ENCODE peak calls at places on chromosomes 4 and X, in nine cellular contexts. B is stromal cell of bone marrow; F is WERI-Rb-1; K is T-helper 17 cell; Y is adrenal gland; P is activated CD4-positive, alpha-beta T cell treated with anti-CD3 and anti-CD28 coated beads for 4 hours; Z is NCI-H2171 treated with DMSO at 0.1 percent for 48 hours; J is mucosa of descending colon; E is stimulated activated CD8-positive, alpha-beta memory T cell treated with anti-CD3 and anti-CD28 coated beads, Interleukin-15, amount 100 ng/mL, for 48 hours. S is an unnamed sample.

GRCh38 chr4:185920171-185920570 is 108.2 kb upstream of the SORBS2 start:
- DNase-seq in B (no peak), F (no peak), K (no peak), Y (no peak), P (no peak), Z (no peak), J (no peak), E (no peak), S (no peak)

GRCh38 chr4:26861434-26862186 is 969 bp downstream of the STIM2 start:
- DNase-seq in B (peak; percentile 45), F (peak; percentile 72), K (peak; percentile 67), Y (peak; percentile 75), P (peak; percentile 74), Z (peak; percentile 72), J (peak; percentile 89), E (peak; percentile 62), S (peak; percentile 21)

GRCh38 chrX:133923113-133923512 is 62.3 kb downstream of the GPC3 start:
- DNase-seq in B (no peak), F (no peak), K (no peak), Y (no peak), P (peak; percentile 5), Z (no peak), J (no peak), E (no peak), S (no peak)

GRCh38 chr4:122652379-122652778 is 31.5 kb upstream of the IL21 start:
- DNase-seq in B (peak; percentile 57), F (peak; percentile 23), K (no peak), Y (peak; percentile 39), P (peak; percentile 59), Z (no peak), J (no peak), E (no peak), S (peak; percentile 19)

GRCh38 chr4:106816501-106816900 is 219.6 kb downstream of the DKK2 start:
- DNase-seq in B (no peak), F (no peak), K (no peak), Y (no peak), P (no peak), Z (no peak), J (no peak), E (no peak), S (peak; percentile 16)

GRCh38 chrX:22041931-22042530 is 9.9 kb downstream of the PHEX start:
- DNase-seq in B (no peak), F (no peak), K (no peak), Y (no peak), P (no peak), Z (peak; percentile 47), J (no peak), E (no peak), S (no peak)

GRCh38 chr4:3415471-3416141 is 26.2 kb upstream of the HGFAC start:
- DNase-seq in B (no peak), F (peak; percentile 7), K (no peak), Y (peak; percentile 5), P (no peak), Z (no peak), J (peak; percentile 34), E (no peak), S (no peak)

GRCh38 chrX:122238801-122239200 is 945.3 kb upstream of the GRIA3 start:
- DNase-seq in B (no peak), F (no peak), K (no peak), Y (peak; percentile 14), P (no peak), Z (no peak), J (no peak), E (no peak), S (no peak)

GRCh38 chr4:825969-826330 is at the start of gene CPLX1:
- DNase-seq in B (no peak), F (peak; percentile 77), K (no peak), Y (peak; percentile 74), P (no peak), Z (no peak), J (peak; percentile 46), E (no peak), S (no peak)

GRCh38 chrX:108362026-108362425 is 76.2 kb downstream of the COL4A6 start:
- DNase-seq in B (no peak), F (no peak), K (no peak), Y (no peak), P (no peak), Z (no peak), J (no peak), E (no peak), S (no peak)

GRCh38 chrX:126575911-126576310 is 23.3 kb upstream of the DCAF12L1 start:
- DNase-seq in B (no peak), F (no peak), K (no peak), Y (no peak), P (no peak), Z (no peak), J (no peak), E (no peak), S (no peak)

GRCh38 chr4:148790691-148791090 is 348.5 kb upstream of the NR3C2 start:
- DNase-seq in B (no peak), F (no peak), K (no peak), Y (no peak), P (no peak), Z (no peak), J (no peak), E (no peak), S (no peak)

GRCh38 chr4:39855909-39856512 is 121.7 kb downstream of the PDS5A start:
- DNase-seq in B (no peak), F (no peak), K (no peak), Y (no peak), P (no peak), Z (no peak), J (no peak), E (no peak), S (no peak)

GRCh38 chrX:53481093-53481492 is 46.9 kb upstream of the HSD17B10 start:
- DNase-seq in B (no peak), F (peak; percentile 44), K (no peak), Y (no peak), P (no peak), Z (no peak), J (no peak), E (no peak), S (no peak)

GRCh38 chr4:37561803-37562207 is 124.4 kb downstream of the RELL1 start:
- DNase-seq in B (no peak), F (no peak), K (no peak), Y (no peak), P (no peak), Z (no peak), J (no peak), E (no peak), S (no peak)

GRCh38 chr4:4334798-4335520 is 44.9 kb downstream of the ZBTB49 start:
- DNase-seq in B (peak; percentile 11), F (peak; percentile 71), K (peak; percentile 59), Y (peak; percentile 70), P (peak; percentile 75), Z (peak; percentile 38), J (peak; percentile 67), E (peak; percentile 56), S (no peak)

GRCh38 chr4:2060578-2061207 is 1.6 kb downstream of the NAT8L start:
- DNase-seq in B (no peak), F (no peak), K (no peak), Y (no peak), P (no peak), Z (no peak), J (peak; percentile 35), E (no peak), S (no peak)

GRCh38 chrX:95889279-95889678 is 795.4 kb upstream of the DIAPH2 start:
- DNase-seq in B (no peak), F (no peak), K (no peak), Y (no peak), P (no peak), Z (no peak), J (no peak), E (no peak), S (no peak)

GRCh38 chr4:106314960-106315359 is 1.0 kb downstream of the TBCK start:
- DNase-seq in B (no peak), F (no peak), K (no peak), Y (no peak), P (no peak), Z (no peak), J (no peak), E (no peak), S (no peak)

GRCh38 chr4:7199771-7200441 is 7.6 kb downstream of the SORCS2 start:
- DNase-seq in B (no peak), F (no peak), K (no peak), Y (no peak), P (no peak), Z (no peak), J (peak; percentile 34), E (no peak), S (no peak)

GRCh38 chr4:3215256-3215655 is 33.7 kb upstream of the MSANTD1 start:
- DNase-seq in B (no peak), F (no peak), K (no peak), Y (no peak), P (no peak), Z (no peak), J (no peak), E (no peak), S (no peak)

GRCh38 chr4:106497271-106497670 is 128.7 kb upstream of the GIMD1 start:
- DNase-seq in B (no peak), F (no peak), K (no peak), Y (no peak), P (no peak), Z (no peak), J (no peak), E (no peak), S (no peak)

GRCh38 chr4:111512081-111512774 is 633.0 kb upstream of the FAM241A start:
- DNase-seq in B (peak; percentile 73), F (no peak), K (no peak), Y (no peak), P (no peak), Z (no peak), J (no peak), E (no peak), S (peak; percentile 91)

GRCh38 chr4:79613269-79613995 is 205.4 kb upstream of the GK2 start:
- DNase-seq in B (no peak), F (no peak), K (no peak), Y (no peak), P (no peak), Z (no peak), J (no peak), E (no peak), S (no peak)

GRCh38 chrX:110316351-110317078 is 1.4 kb downstream of the AMMECR1 start:
- DNase-seq in B (no peak), F (no peak), K (no peak), Y (no peak), P (no peak), Z (peak; percentile 26), J (no peak), E (no peak), S (no peak)

GRCh38 chrX:46582964-46583363 is 9.4 kb downstream of the CHST7 start:
- DNase-seq in B (peak; percentile 65), F (no peak), K (no peak), Y (no peak), P (no peak), Z (no peak), J (no peak), E (no peak), S (peak; percentile 48)

GRCh38 chr4:24778427-24779225 is 16.7 kb upstream of the SOD3 start:
- DNase-seq in B (peak; percentile 100), F (no peak), K (no peak), Y (no peak), P (no peak), Z (no peak), J (no peak), E (no peak), S (peak; percentile 81)

GRCh38 chr4:137470806-137471205 is 61.5 kb downstream of the PCDH18 start:
- DNase-seq in B (no peak), F (no peak), K (no peak), Y (no peak), P (no peak), Z (no peak), J (no peak), E (no peak), S (no peak)

GRCh38 chr4:132065940-132066495 is 1083.1 kb upstream of the PCDH10 start:
- DNase-seq in B (no peak), F (no peak), K (no peak), Y (no peak), P (no peak), Z (no peak), J (no peak), E (no peak), S (no peak)

GRCh38 chr4:128782076-128782715 is 27.3 kb upstream of the JADE1 start:
- DNase-seq in B (no peak), F (peak; percentile 62), K (peak; percentile 39), Y (peak; percentile 15), P (peak; percentile 59), Z (no peak), J (no peak), E (no peak), S (no peak)

GRCh38 chrX:25524150-25524549 is 508.4 kb upstream of the ARX start:
- DNase-seq in B (peak; percentile 51), F (no peak), K (no peak), Y (no peak), P (no peak), Z (no peak), J (no peak), E (no peak), S (no peak)

S was measured in amniotic stem cell.